ENCODE peak calls at places on chromosomes 16 and 17, in ten cellular contexts. H, I, L, A, R, Z, S, D, T and X are unnamed samples.

GRCh38 chr17:35713069-35713728 is 18.2 kb upstream of the RASL10B start:
- DNase-seq in Z (no peak), H (peak), S (no peak), I (no peak), D (no peak), L (no peak), A (no peak), T (peak), R (no peak), X (no peak)

GRCh38 chr16:26649646-26650045 is 417.1 kb upstream of the C16orf82 start:
- DNase-seq in S (no peak), L (no peak), H (no peak), A (no peak), D (no peak), R (no peak), T (no peak), I (no peak), Z (no peak), X (no peak)

GRCh38 chr16:1533443-1533951 is at the start of gene TMEM204:
- DNase-seq in Z (no peak), R (no peak), H (peak), S (no peak), T (peak), A (peak), L (no peak), I (peak), D (peak), X (no peak)

GRCh38 chr17:81519284-81520020 is 6.9 kb upstream of the ACTG1 start:
- DNase-seq in H (no peak), L (no peak), A (peak), D (peak), R (no peak), S (no peak), Z (no peak), T (no peak), I (peak), X (peak)

GRCh38 chr17:17343160-17343735 is 40.1 kb downstream of the NT5M start:
- DNase-seq in T (no peak), S (no peak), D (no peak), H (no peak), I (peak), R (no peak), L (no peak), A (no peak), Z (no peak), X (no peak)

GRCh38 chr17:65072577-65073178 is 16.1 kb upstream of the GNA13 start:
- DNase-seq in D (no peak), Z (no peak), R (no peak), H (no peak), T (no peak), S (no peak), A (no peak), I (no peak), L (no peak), X (no peak)

GRCh38 chr17:57166803-57167202 is 81.8 kb downstream of the AKAP1 start:
- DNase-seq in R (no peak), I (no peak), Z (no peak), A (no peak), H (no peak), D (no peak), S (no peak), L (no peak), T (no peak), X (no peak)

GRCh38 chr17:77800832-77801231 is 157.7 kb upstream of the TNRC6C start:
- DNase-seq in Z (no peak), I (peak), R (no peak), S (no peak), H (no peak), T (no peak), D (no peak), A (no peak), L (no peak), X (no peak)

GRCh38 chr16:51328708-51329107 is 177.6 kb upstream of the SALL1 start:
- DNase-seq in I (no peak), H (no peak), L (no peak), Z (no peak), R (no peak), S (no peak), A (no peak), D (no peak), T (no peak), X (no peak)

GRCh38 chr17:81034779-81035388 is at the start of gene BAIAP2:
- DNase-seq in I (peak), Z (peak), A (peak), T (peak), D (peak), R (peak), H (peak), L (peak), S (peak), X (peak)

GRCh38 chr17:76597156-76598003 is 11.7 kb upstream of the ST6GALNAC2 start:
- DNase-seq in D (no peak), I (no peak), H (no peak), L (no peak), T (no peak), S (no peak), R (no peak), A (no peak), Z (no peak), X (no peak)

GRCh38 chr17:57669671-57670529 is 75.2 kb downstream of the CCDC182 start:
- DNase-seq in T (no peak), A (no peak), H (no peak), S (no peak), D (no peak), Z (no peak), R (no peak), I (no peak), L (no peak), X (no peak)